ENCODE peak calls at places on chromosomes 12 and 14, in nine cellular contexts. K, S, C, W, N, D, B, I and M are unnamed samples.

GRCh38 chr12:69688496-69689427 is 10.3 kb downstream of the BEST3 start:
- DNase-seq in K (peak), S (peak), C (no peak), W (no peak), N (peak), D (peak), B (no peak), I (no peak), M (no peak)

GRCh38 chr12:71045781-71046180 is 112.0 kb downstream of the TSPAN8 start:
- DNase-seq in K (no peak), S (no peak), C (no peak), W (no peak), N (no peak), D (no peak), B (no peak), I (no peak), M (no peak)

GRCh38 chr14:79295385-79295784 is 915.9 kb downstream of the DIO2 start:
- DNase-seq in K (no peak), S (no peak), C (no peak), W (no peak), N (no peak), D (no peak), B (no peak), I (no peak), M (no peak)

GRCh38 chr14:35669782-35670181 is 135.8 kb downstream of the INSM2 start:
- DNase-seq in K (no peak), S (peak), C (no peak), W (peak), N (no peak), D (peak), B (peak), I (no peak), M (no peak)

GRCh38 chr12:100953677-100954076 is 159.1 kb downstream of the ANO4 start:
- DNase-seq in K (no peak), S (no peak), C (no peak), W (no peak), N (no peak), D (no peak), B (no peak), I (no peak), M (no peak)

GRCh38 chr14:24997335-24997734 is 52.6 kb downstream of the STXBP6 start:
- DNase-seq in K (no peak), S (no peak), C (no peak), W (no peak), N (no peak), D (no peak), B (no peak), I (no peak), M (no peak)

GRCh38 chr14:20350280-20350679 is 6.8 kb downstream of the PARP2 start:
- DNase-seq in K (no peak), S (no peak), C (no peak), W (no peak), N (no peak), D (no peak), B (no peak), I (no peak), M (no peak)

GRCh38 chr14:106459971-106460730 is 933.8 kb downstream of the TMEM121 start:
- DNase-seq in K (no peak), S (no peak), C (peak), W (peak), N (no peak), D (no peak), B (peak), I (no peak), M (peak)

GRCh38 chr14:72315720-72316119 is 383.5 kb downstream of the RGS6 start:
- DNase-seq in K (no peak), S (no peak), C (no peak), W (no peak), N (no peak), D (no peak), B (no peak), I (no peak), M (no peak)

GRCh38 chr12:122984612-122985358 is 4.3 kb downstream of the ARL6IP4 start:
- DNase-seq in K (no peak), S (no peak), C (no peak), W (no peak), N (peak), D (no peak), B (no peak), I (no peak), M (no peak)

GRCh38 chr12:69885656-69886055 is 60.6 kb downstream of the MYRFL start:
- DNase-seq in K (no peak), S (no peak), C (no peak), W (peak), N (no peak), D (no peak), B (no peak), I (no peak), M (no peak)

GRCh38 chr14:92414685-92415084 is 91.7 kb downstream of the SLC24A4 start:
- DNase-seq in K (no peak), S (no peak), C (no peak), W (no peak), N (no peak), D (no peak), B (no peak), I (no peak), M (no peak)

GRCh38 chr14:26021759-26022158 is 576.1 kb downstream of the NOVA1 start:
- DNase-seq in K (no peak), S (no peak), C (no peak), W (no peak), N (no peak), D (no peak), B (no peak), I (no peak), M (no peak)

GRCh38 chr12:12172106-12172511 is 94.7 kb downstream of the LRP6 start:
- DNase-seq in K (no peak), S (no peak), C (no peak), W (peak), N (no peak), D (peak), B (peak), I (no peak), M (no peak)

GRCh38 chr14:93958567-93959238 is 17.7 kb downstream of the ASB2 start:
- DNase-seq in K (no peak), S (no peak), C (no peak), W (no peak), N (no peak), D (no peak), B (no peak), I (no peak), M (no peak)

GRCh38 chr12:124705545-124706138 is 138.2 kb upstream of the NCOR2 start:
- DNase-seq in K (no peak), S (no peak), C (no peak), W (no peak), N (no peak), D (no peak), B (peak), I (no peak), M (no peak)

GRCh38 chr14:73059326-73059725 is 992 bp downstream of the RBM25 start:
- DNase-seq in K (no peak), S (no peak), C (no peak), W (peak), N (peak), D (no peak), B (peak), I (no peak), M (no peak)